ENCODE peak calls at places on chromosome X, in ten cellular contexts. One of them, this sample, is unnamed.
A peak's percentile ranks its signal among the peaks of the same experiment; 100 is the strongest.

GRCh38 chrX:53288173-53288572 is 6.8 kb upstream of the IQSEC2 start:
- DNase-seq in NCI-H82: peak; percentile 50
- DNase-seq in NCI-H1092 treated with DMSO at 0.1 percent for 48 hours: peak; percentile 81
- DNase-seq in T-helper 9 cell: no peak
- DNase-seq in PC-9: no peak
- DNase-seq in amniotic stem cell: no peak
- DNase-seq in stimulated activated CD8-positive, alpha-beta memory T cell treated with anti-CD3 and anti-CD28 coated beads, Interleukin-15, amount 100 ng/mL, for 24 hours: no peak
- DNase-seq in SJSA1: no peak
- DNase-seq in germinal center: no peak
- DNase-seq in nephron progenitor cell: peak; percentile 67
- DNase-seq in this sample: peak; percentile 89

GRCh38 chrX:129718701-129719100 is 20.1 kb upstream of the XPNPEP2 start:
- DNase-seq in nephron progenitor cell: no peak
- DNase-seq in NCI-H1092 treated with DMSO at 0.1 percent for 48 hours: no peak
- DNase-seq in amniotic stem cell: no peak
- DNase-seq in PC-9: no peak
- DNase-seq in SJSA1: no peak
- DNase-seq in T-helper 9 cell: no peak
- DNase-seq in stimulated activated CD8-positive, alpha-beta memory T cell treated with anti-CD3 and anti-CD28 coated beads, Interleukin-15, amount 100 ng/mL, for 24 hours: no peak
- DNase-seq in NCI-H82: no peak
- DNase-seq in germinal center: no peak
- DNase-seq in this sample: no peak

GRCh38 chrX:123860506-123860840 is 620 bp downstream of the XIAP start:
- DNase-seq in PC-9: no peak
- DNase-seq in T-helper 9 cell: peak; percentile 9
- DNase-seq in NCI-H1092 treated with DMSO at 0.1 percent for 48 hours: peak; percentile 76
- DNase-seq in germinal center: peak; percentile 42
- DNase-seq in NCI-H82: peak; percentile 62
- DNase-seq in nephron progenitor cell: no peak
- DNase-seq in SJSA1: peak; percentile 64
- DNase-seq in amniotic stem cell: no peak
- DNase-seq in stimulated activated CD8-positive, alpha-beta memory T cell treated with anti-CD3 and anti-CD28 coated beads, Interleukin-15, amount 100 ng/mL, for 24 hours: no peak
- DNase-seq in this sample: no peak

GRCh38 chrX:116384406-116384805 is 52.0 kb upstream of the SLC6A14 start:
- DNase-seq in nephron progenitor cell: no peak
- DNase-seq in amniotic stem cell: no peak
- DNase-seq in NCI-H1092 treated with DMSO at 0.1 percent for 48 hours: no peak
- DNase-seq in SJSA1: no peak
- DNase-seq in T-helper 9 cell: no peak
- DNase-seq in stimulated activated CD8-positive, alpha-beta memory T cell treated with anti-CD3 and anti-CD28 coated beads, Interleukin-15, amount 100 ng/mL, for 24 hours: no peak
- DNase-seq in germinal center: no peak
- DNase-seq in PC-9: no peak
- DNase-seq in NCI-H82: no peak
- DNase-seq in this sample: no peak

GRCh38 chrX:45077748-45078424 is 122.8 kb downstream of the DIPK2B start:
- DNase-seq in T-helper 9 cell: no peak
- DNase-seq in germinal center: no peak
- DNase-seq in nephron progenitor cell: no peak
- DNase-seq in NCI-H1092 treated with DMSO at 0.1 percent for 48 hours: no peak
- DNase-seq in SJSA1: no peak
- DNase-seq in stimulated activated CD8-positive, alpha-beta memory T cell treated with anti-CD3 and anti-CD28 coated beads, Interleukin-15, amount 100 ng/mL, for 24 hours: no peak
- DNase-seq in PC-9: no peak
- DNase-seq in amniotic stem cell: no peak
- DNase-seq in NCI-H82: no peak
- DNase-seq in this sample: no peak

GRCh38 chrX:115449742-115450141 is 111.2 kb upstream of the PLS3 start:
- DNase-seq in NCI-H82: peak; percentile 39
- DNase-seq in stimulated activated CD8-positive, alpha-beta memory T cell treated with anti-CD3 and anti-CD28 coated beads, Interleukin-15, amount 100 ng/mL, for 24 hours: no peak
- DNase-seq in germinal center: no peak
- DNase-seq in nephron progenitor cell: no peak
- DNase-seq in SJSA1: peak; percentile 0
- DNase-seq in amniotic stem cell: no peak
- DNase-seq in NCI-H1092 treated with DMSO at 0.1 percent for 48 hours: no peak
- DNase-seq in PC-9: peak; percentile 45
- DNase-seq in T-helper 9 cell: no peak
- DNase-seq in this sample: no peak

GRCh38 chrX:49876750-49877149 is 2.5 kb upstream of the USP27X start:
- DNase-seq in SJSA1: no peak
- DNase-seq in T-helper 9 cell: no peak
- DNase-seq in NCI-H1092 treated with DMSO at 0.1 percent for 48 hours: peak; percentile 51
- DNase-seq in nephron progenitor cell: no peak
- DNase-seq in NCI-H82: peak; percentile 54
- DNase-seq in amniotic stem cell: peak; percentile 0
- DNase-seq in stimulated activated CD8-positive, alpha-beta memory T cell treated with anti-CD3 and anti-CD28 coated beads, Interleukin-15, amount 100 ng/mL, for 24 hours: no peak
- DNase-seq in PC-9: no peak
- DNase-seq in germinal center: peak; percentile 40
- DNase-seq in this sample: peak; percentile 6

GRCh38 chrX:69104756-69105434 is 60.4 kb downstream of the PJA1 start:
- DNase-seq in amniotic stem cell: no peak
- DNase-seq in nephron progenitor cell: no peak
- DNase-seq in germinal center: no peak
- DNase-seq in SJSA1: no peak
- DNase-seq in NCI-H82: no peak
- DNase-seq in T-helper 9 cell: no peak
- DNase-seq in PC-9: peak; percentile 56
- DNase-seq in NCI-H1092 treated with DMSO at 0.1 percent for 48 hours: no peak
- DNase-seq in stimulated activated CD8-positive, alpha-beta memory T cell treated with anti-CD3 and anti-CD28 coated beads, Interleukin-15, amount 100 ng/mL, for 24 hours: no peak
- DNase-seq in this sample: no peak

GRCh38 chrX:81174286-81174685 is 27.4 kb downstream of the HMGN5 start:
- DNase-seq in NCI-H1092 treated with DMSO at 0.1 percent for 48 hours: peak; percentile 1
- DNase-seq in stimulated activated CD8-positive, alpha-beta memory T cell treated with anti-CD3 and anti-CD28 coated beads, Interleukin-15, amount 100 ng/mL, for 24 hours: no peak
- DNase-seq in PC-9: no peak
- DNase-seq in SJSA1: peak; percentile 18
- DNase-seq in germinal center: no peak
- DNase-seq in amniotic stem cell: peak; percentile 5
- DNase-seq in nephron progenitor cell: no peak
- DNase-seq in NCI-H82: peak; percentile 50
- DNase-seq in T-helper 9 cell: no peak
- DNase-seq in this sample: no peak

GRCh38 chrX:68834371-68835103 is 5.7 kb downstream of the EFNB1 start:
- DNase-seq in germinal center: no peak
- DNase-seq in T-helper 9 cell: no peak
- DNase-seq in NCI-H82: no peak
- DNase-seq in PC-9: no peak
- DNase-seq in SJSA1: no peak
- DNase-seq in NCI-H1092 treated with DMSO at 0.1 percent for 48 hours: no peak
- DNase-seq in nephron progenitor cell: no peak
- DNase-seq in stimulated activated CD8-positive, alpha-beta memory T cell treated with anti-CD3 and anti-CD28 coated beads, Interleukin-15, amount 100 ng/mL, for 24 hours: no peak
- DNase-seq in amniotic stem cell: no peak
- DNase-seq in this sample: no peak

GRCh38 chrX:30935985-30936384 is 46.9 kb upstream of the TAB3 start:
- DNase-seq in stimulated activated CD8-positive, alpha-beta memory T cell treated with anti-CD3 and anti-CD28 coated beads, Interleukin-15, amount 100 ng/mL, for 24 hours: no peak
- DNase-seq in NCI-H82: peak; percentile 60
- DNase-seq in PC-9: peak; percentile 17
- DNase-seq in NCI-H1092 treated with DMSO at 0.1 percent for 48 hours: peak; percentile 22
- DNase-seq in amniotic stem cell: no peak
- DNase-seq in T-helper 9 cell: no peak
- DNase-seq in germinal center: no peak
- DNase-seq in SJSA1: no peak
- DNase-seq in nephron progenitor cell: peak; percentile 7
- DNase-seq in this sample: peak; percentile 2

GRCh38 chrX:131942045-131942444 is 81.1 kb upstream of the STK26 start:
- DNase-seq in T-helper 9 cell: no peak
- DNase-seq in SJSA1: no peak
- DNase-seq in nephron progenitor cell: no peak
- DNase-seq in amniotic stem cell: no peak
- DNase-seq in stimulated activated CD8-positive, alpha-beta memory T cell treated with anti-CD3 and anti-CD28 coated beads, Interleukin-15, amount 100 ng/mL, for 24 hours: no peak
- DNase-seq in PC-9: no peak
- DNase-seq in NCI-H1092 treated with DMSO at 0.1 percent for 48 hours: no peak
- DNase-seq in germinal center: no peak
- DNase-seq in NCI-H82: no peak
- DNase-seq in this sample: no peak

GRCh38 chrX:1249101-1249887 is 19.3 kb upstream of the CSF2RA start:
- DNase-seq in nephron progenitor cell: peak; percentile 58
- DNase-seq in stimulated activated CD8-positive, alpha-beta memory T cell treated with anti-CD3 and anti-CD28 coated beads, Interleukin-15, amount 100 ng/mL, for 24 hours: no peak
- DNase-seq in NCI-H82: no peak
- DNase-seq in germinal center: no peak
- DNase-seq in NCI-H1092 treated with DMSO at 0.1 percent for 48 hours: no peak
- DNase-seq in SJSA1: no peak
- DNase-seq in T-helper 9 cell: no peak
- DNase-seq in amniotic stem cell: no peak
- DNase-seq in PC-9: peak; percentile 62
- DNase-seq in this sample: peak; percentile 69

GRCh38 chrX:10089378-10089795 is 67.4 kb upstream of the CLCN4 start:
- DNase-seq in NCI-H82: no peak
- DNase-seq in nephron progenitor cell: no peak
- DNase-seq in amniotic stem cell: no peak
- DNase-seq in T-helper 9 cell: no peak
- DNase-seq in PC-9: peak; percentile 2
- DNase-seq in NCI-H1092 treated with DMSO at 0.1 percent for 48 hours: peak; percentile 45
- DNase-seq in stimulated activated CD8-positive, alpha-beta memory T cell treated with anti-CD3 and anti-CD28 coated beads, Interleukin-15, amount 100 ng/mL, for 24 hours: no peak
- DNase-seq in SJSA1: peak; percentile 1
- DNase-seq in germinal center: no peak
- DNase-seq in this sample: no peak

GRCh38 chrX:25019707-25020390 is 4.1 kb upstream of the ARX start:
- DNase-seq in nephron progenitor cell: no peak
- DNase-seq in germinal center: no peak
- DNase-seq in NCI-H1092 treated with DMSO at 0.1 percent for 48 hours: no peak
- DNase-seq in stimulated activated CD8-positive, alpha-beta memory T cell treated with anti-CD3 and anti-CD28 coated beads, Interleukin-15, amount 100 ng/mL, for 24 hours: no peak
- DNase-seq in T-helper 9 cell: no peak
- DNase-seq in NCI-H82: peak; percentile 39
- DNase-seq in PC-9: no peak
- DNase-seq in SJSA1: no peak
- DNase-seq in amniotic stem cell: no peak
- DNase-seq in this sample: peak; percentile 39

This sample was measured in retina.